ENCODE peak calls at places on chromosomes 5 and 9, in eight cellular contexts. One of them, this sample, is unnamed.

GRCh38 chr9:4507306-4507705 is 17.0 kb downstream of the SLC1A1 start:
- DNase-seq in WERI-Rb-1: no peak
- DNase-seq in sigmoid colon: no peak
- DNase-seq in breast epithelium: no peak
- DNase-seq in PC-3: no peak
- DNase-seq in H1: no peak
- DNase-seq in pancreas: no peak
- DNase-seq in A549: no peak
- DNase-seq in this sample: no peak

GRCh38 chr9:22342489-22343217 is 104.0 kb upstream of the DMRTA1 start:
- DNase-seq in WERI-Rb-1: no peak
- DNase-seq in sigmoid colon: no peak
- DNase-seq in breast epithelium: no peak
- DNase-seq in PC-3: peak
- DNase-seq in H1: no peak
- DNase-seq in pancreas: no peak
- DNase-seq in A549: no peak
- DNase-seq in this sample: peak

GRCh38 chr5:122424211-122424610 is 112.2 kb downstream of the SNCAIP start:
- DNase-seq in WERI-Rb-1: no peak
- DNase-seq in sigmoid colon: no peak
- DNase-seq in breast epithelium: no peak
- DNase-seq in PC-3: no peak
- DNase-seq in H1: no peak
- DNase-seq in pancreas: no peak
- DNase-seq in A549: no peak
- DNase-seq in this sample: no peak

GRCh38 chr5:165185726-165186125 is 1680.3 kb downstream of the MAT2B start:
- DNase-seq in WERI-Rb-1: no peak
- DNase-seq in sigmoid colon: no peak
- DNase-seq in breast epithelium: no peak
- DNase-seq in PC-3: no peak
- DNase-seq in H1: no peak
- DNase-seq in pancreas: no peak
- DNase-seq in A549: no peak
- DNase-seq in this sample: no peak

GRCh38 chr5:51651889-51652288 is 268.6 kb downstream of the ISL1 start:
- DNase-seq in WERI-Rb-1: no peak
- DNase-seq in sigmoid colon: no peak
- DNase-seq in breast epithelium: no peak
- DNase-seq in PC-3: peak
- DNase-seq in H1: no peak
- DNase-seq in pancreas: no peak
- DNase-seq in A549: no peak
- DNase-seq in this sample: no peak

GRCh38 chr5:132475531-132475930 is 15.0 kb downstream of the IRF1 start:
- DNase-seq in WERI-Rb-1: no peak
- DNase-seq in sigmoid colon: peak
- DNase-seq in breast epithelium: no peak
- DNase-seq in PC-3: no peak
- DNase-seq in H1: no peak
- DNase-seq in pancreas: no peak
- DNase-seq in A549: no peak
- DNase-seq in this sample: no peak

GRCh38 chr5:90182726-90183125 is 226.8 kb downstream of the CETN3 start:
- DNase-seq in WERI-Rb-1: no peak
- DNase-seq in sigmoid colon: no peak
- DNase-seq in breast epithelium: no peak
- DNase-seq in PC-3: peak
- DNase-seq in H1: no peak
- DNase-seq in pancreas: no peak
- DNase-seq in A549: no peak
- DNase-seq in this sample: no peak

GRCh38 chr9:75998107-75998780 is 107.8 kb downstream of the PCSK5 start:
- DNase-seq in WERI-Rb-1: no peak
- DNase-seq in sigmoid colon: no peak
- DNase-seq in breast epithelium: no peak
- DNase-seq in PC-3: no peak
- DNase-seq in H1: no peak
- DNase-seq in pancreas: no peak
- DNase-seq in A549: no peak
- DNase-seq in this sample: no peak

GRCh38 chr5:68522863-68523262 is 307.3 kb downstream of the PIK3R1 start:
- DNase-seq in WERI-Rb-1: no peak
- DNase-seq in sigmoid colon: no peak
- DNase-seq in breast epithelium: no peak
- DNase-seq in PC-3: no peak
- DNase-seq in H1: no peak
- DNase-seq in pancreas: no peak
- DNase-seq in A549: no peak
- DNase-seq in this sample: no peak

GRCh38 chr9:71929791-71930440 is 18.5 kb downstream of the C9orf85 start:
- DNase-seq in WERI-Rb-1: no peak
- DNase-seq in sigmoid colon: no peak
- DNase-seq in breast epithelium: no peak
- DNase-seq in PC-3: peak
- DNase-seq in H1: no peak
- DNase-seq in pancreas: no peak
- DNase-seq in A549: no peak
- DNase-seq in this sample: peak

GRCh38 chr5:32138839-32139493 is 35.2 kb downstream of the GOLPH3 start:
- DNase-seq in WERI-Rb-1: no peak
- DNase-seq in sigmoid colon: no peak
- DNase-seq in breast epithelium: no peak
- DNase-seq in PC-3: no peak
- DNase-seq in H1: no peak
- DNase-seq in pancreas: no peak
- DNase-seq in A549: no peak
- DNase-seq in this sample: no peak

GRCh38 chr5:72561407-72561972 is 54.3 kb upstream of the ZNF366 start:
- DNase-seq in WERI-Rb-1: no peak
- DNase-seq in sigmoid colon: no peak
- DNase-seq in breast epithelium: no peak
- DNase-seq in PC-3: peak
- DNase-seq in H1: no peak
- DNase-seq in pancreas: no peak
- DNase-seq in A549: no peak
- DNase-seq in this sample: no peak

GRCh38 chr9:113416149-113416726 is 5.7 kb downstream of the C9orf43 start:
- DNase-seq in WERI-Rb-1: no peak
- DNase-seq in sigmoid colon: no peak
- DNase-seq in breast epithelium: no peak
- DNase-seq in PC-3: no peak
- DNase-seq in H1: no peak
- DNase-seq in pancreas: no peak
- DNase-seq in A549: no peak
- DNase-seq in this sample: no peak
- H3K27ac ChIP-seq in WERI-Rb-1: no peak
- H3K27ac ChIP-seq in sigmoid colon: no peak
- H3K27ac ChIP-seq in breast epithelium: no peak
- H3K27ac ChIP-seq in PC-3: no peak
- H3K27ac ChIP-seq in H1: no peak
- H3K27ac ChIP-seq in pancreas: no peak
- H3K27ac ChIP-seq in A549: no peak
- H3K27ac ChIP-seq in this sample: no peak

DNA sequence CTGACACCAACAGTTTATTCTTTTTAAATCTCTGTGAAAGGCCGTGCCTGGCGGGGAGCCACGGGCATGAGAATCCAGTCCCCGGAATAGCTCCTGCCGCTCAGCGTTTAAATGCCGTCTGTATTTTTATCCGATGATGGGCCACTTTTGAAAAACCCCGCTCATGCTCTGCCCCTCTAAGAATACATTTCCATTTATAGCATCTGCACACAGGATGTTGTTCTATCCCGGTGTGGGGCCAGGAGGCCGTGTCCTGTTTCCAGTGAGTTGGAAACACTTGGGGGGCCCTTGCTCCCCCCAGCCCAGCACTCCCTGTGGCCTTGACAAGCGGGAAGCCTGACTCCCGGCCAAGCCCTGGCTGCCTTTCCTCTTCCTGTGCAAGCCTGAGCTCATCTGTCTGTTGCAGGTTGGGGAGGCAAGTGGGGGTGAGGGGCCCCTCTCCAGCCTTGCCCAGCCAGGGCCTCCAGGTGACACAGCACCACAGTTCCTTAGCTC is 39.0 kb downstream of the ERGIC1 start:
- DNase-seq in WERI-Rb-1: no peak
- DNase-seq in sigmoid colon: peak
- DNase-seq in breast epithelium: no peak
- DNase-seq in PC-3: no peak
- DNase-seq in H1: no peak
- DNase-seq in pancreas: peak
- DNase-seq in A549: no peak
- DNase-seq in this sample: no peak
- H3K27ac ChIP-seq in WERI-Rb-1: no peak
- H3K27ac ChIP-seq in sigmoid colon: peak
- H3K27ac ChIP-seq in breast epithelium: peak
- H3K27ac ChIP-seq in PC-3: no peak
- H3K27ac ChIP-seq in H1: no peak
- H3K27ac ChIP-seq in pancreas: peak
- H3K27ac ChIP-seq in A549: peak
- H3K27ac ChIP-seq in this sample: no peak

DNA sequence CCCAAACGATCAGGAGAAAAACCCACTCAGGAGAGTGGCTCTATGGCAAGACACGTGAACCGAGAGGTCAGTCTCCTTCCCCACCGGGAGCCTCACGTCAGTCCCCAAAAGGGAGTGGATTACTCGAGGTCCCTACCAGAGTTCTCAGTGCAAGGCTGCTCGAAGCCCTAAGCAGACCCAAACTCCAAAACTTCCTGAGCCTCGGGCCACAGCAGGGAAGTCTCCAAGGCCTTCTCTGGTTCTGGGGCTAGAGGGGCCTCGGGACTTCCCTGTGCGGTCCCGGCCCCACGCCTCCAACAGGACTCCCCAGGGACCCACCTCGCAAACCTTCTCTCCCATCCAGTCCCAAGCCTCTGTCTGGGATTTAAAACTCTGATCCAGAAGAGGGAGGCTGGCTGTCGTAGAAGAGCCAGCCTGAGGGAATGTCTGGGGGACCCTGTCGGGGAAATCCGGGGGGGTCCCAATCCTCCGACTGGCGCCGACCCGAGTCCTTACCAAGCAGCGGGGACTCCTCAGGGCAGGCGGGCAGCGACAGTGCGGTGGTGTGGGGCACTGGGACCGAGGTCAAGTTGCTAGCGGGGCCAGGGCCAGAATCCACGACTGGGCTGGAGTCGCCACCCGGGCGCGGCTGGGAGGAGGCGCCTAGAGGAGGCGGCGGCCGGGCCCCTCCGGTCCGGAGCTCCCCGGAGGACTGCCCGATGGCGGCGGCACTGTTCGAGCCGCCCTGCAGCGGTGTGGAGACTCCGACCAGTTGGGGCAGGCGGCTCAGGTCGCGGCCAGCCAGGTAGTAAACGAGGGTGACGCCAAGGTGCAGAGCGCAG is 663 bp downstream of the B4GALT1 start:
- DNase-seq in WERI-Rb-1: peak
- DNase-seq in sigmoid colon: peak
- DNase-seq in breast epithelium: no peak
- DNase-seq in PC-3: no peak
- DNase-seq in H1: no peak
- DNase-seq in pancreas: peak
- DNase-seq in A549: peak
- DNase-seq in this sample: peak
- H3K27ac ChIP-seq in WERI-Rb-1: peak
- H3K27ac ChIP-seq in sigmoid colon: peak
- H3K27ac ChIP-seq in breast epithelium: peak
- H3K27ac ChIP-seq in PC-3: peak
- H3K27ac ChIP-seq in H1: no peak
- H3K27ac ChIP-seq in pancreas: peak
- H3K27ac ChIP-seq in A549: peak
- H3K27ac ChIP-seq in this sample: peak

DNA sequence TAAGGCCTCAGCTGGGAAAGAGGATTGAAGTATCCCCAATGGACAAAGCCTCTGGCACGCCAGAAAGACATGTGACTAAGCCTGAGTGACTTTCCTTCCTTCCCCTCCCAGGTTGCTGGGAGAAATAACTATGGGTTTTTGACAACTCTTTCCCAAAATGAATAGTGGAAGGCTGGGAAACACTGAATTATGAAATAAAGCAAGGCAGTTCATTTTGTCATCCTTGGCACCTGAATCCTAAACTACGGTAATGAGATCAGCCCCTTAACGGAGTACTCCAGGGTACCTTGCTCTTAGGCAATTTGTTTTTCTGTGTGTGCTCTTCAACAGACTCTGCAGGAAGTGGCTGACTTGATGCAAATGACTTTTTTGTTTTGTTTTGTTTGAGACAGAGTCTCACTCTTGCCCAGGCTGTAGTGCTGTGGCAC is 75.2 kb downstream of the LMNB1 start:
- DNase-seq in WERI-Rb-1: no peak
- DNase-seq in sigmoid colon: peak
- DNase-seq in breast epithelium: no peak
- DNase-seq in PC-3: no peak
- DNase-seq in H1: no peak
- DNase-seq in pancreas: no peak
- DNase-seq in A549: no peak
- DNase-seq in this sample: no peak
- H3K27ac ChIP-seq in WERI-Rb-1: no peak
- H3K27ac ChIP-seq in sigmoid colon: peak
- H3K27ac ChIP-seq in breast epithelium: peak
- H3K27ac ChIP-seq in PC-3: no peak
- H3K27ac ChIP-seq in H1: no peak
- H3K27ac ChIP-seq in pancreas: no peak
- H3K27ac ChIP-seq in A549: no peak
- H3K27ac ChIP-seq in this sample: no peak

GRCh38 chr5:67299317-67299716 is 102.7 kb upstream of the CD180 start:
- DNase-seq in WERI-Rb-1: no peak
- DNase-seq in sigmoid colon: no peak
- DNase-seq in breast epithelium: no peak
- DNase-seq in PC-3: no peak
- DNase-seq in H1: no peak
- DNase-seq in pancreas: no peak
- DNase-seq in A549: no peak
- DNase-seq in this sample: no peak

GRCh38 chr5:67297802-67298532 is 101.4 kb upstream of the CD180 start:
- DNase-seq in WERI-Rb-1: no peak
- DNase-seq in sigmoid colon: no peak
- DNase-seq in breast epithelium: no peak
- DNase-seq in PC-3: no peak
- DNase-seq in H1: no peak
- DNase-seq in pancreas: no peak
- DNase-seq in A549: no peak
- DNase-seq in this sample: no peak

GRCh38 chr5:67300321-67300720 is 103.7 kb upstream of the CD180 start:
- DNase-seq in WERI-Rb-1: no peak
- DNase-seq in sigmoid colon: no peak
- DNase-seq in breast epithelium: no peak
- DNase-seq in PC-3: no peak
- DNase-seq in H1: no peak
- DNase-seq in pancreas: no peak
- DNase-seq in A549: no peak
- DNase-seq in this sample: no peak

GRCh38 chr5:67303356-67303755 is 106.8 kb upstream of the CD180 start:
- DNase-seq in WERI-Rb-1: no peak
- DNase-seq in sigmoid colon: no peak
- DNase-seq in breast epithelium: no peak
- DNase-seq in PC-3: no peak
- DNase-seq in H1: no peak
- DNase-seq in pancreas: no peak
- DNase-seq in A549: no peak
- DNase-seq in this sample: peak

GRCh38 chr5:67301285-67301904 is 104.8 kb upstream of the CD180 start:
- DNase-seq in WERI-Rb-1: no peak
- DNase-seq in sigmoid colon: peak
- DNase-seq in breast epithelium: no peak
- DNase-seq in PC-3: peak
- DNase-seq in H1: no peak
- DNase-seq in pancreas: peak
- DNase-seq in A549: no peak
- DNase-seq in this sample: peak
- H3K27ac ChIP-seq in WERI-Rb-1: no peak
- H3K27ac ChIP-seq in sigmoid colon: peak
- H3K27ac ChIP-seq in breast epithelium: peak
- H3K27ac ChIP-seq in PC-3: no peak
- H3K27ac ChIP-seq in H1: no peak
- H3K27ac ChIP-seq in pancreas: no peak
- H3K27ac ChIP-seq in A549: no peak
- H3K27ac ChIP-seq in this sample: no peak

This sample was measured in SJCRH30.